ENCODE peak calls at places on chromosomes 16 and 17, in eight cellular contexts. W is renal cortical epithelial cell; X is amygdala; T is nephron progenitor cell; A is GM12878; Z is activated naive CD4-positive, alpha-beta T cell treated with anti-CD3 and anti-CD28 coated beads for 36 hours; O is hypothalamus; Q is stimulated activated CD8-positive, alpha-beta memory T cell treated with anti-CD3 and anti-CD28 coated beads, Interleukin-7, amount 100 ng/mL, for 1 hour. G is an unnamed sample.
A peak's percentile ranks its signal among the peaks of the same experiment; 100 is the strongest.

GRCh38 chr16:66458853-66459252 is 31.8 kb downstream of the BEAN1 start:
- DNase-seq in W (no peak), X (no peak), T (no peak), A (no peak), Z (no peak), O (no peak), Q (no peak), G (no peak)

GRCh38 chr16:85735946-85736345 is 14.9 kb downstream of the C16orf74 start:
- DNase-seq in W (no peak), X (no peak), T (no peak), A (no peak), Z (no peak), O (no peak), Q (no peak), G (no peak)

GRCh38 chr17:7561028-7561575 is 617 bp upstream of the SENP3 start:
- DNase-seq in W (peak; percentile 66), X (peak; percentile 72), T (peak; percentile 91), A (no peak), Z (peak; percentile 89), O (peak; percentile 71), Q (peak; percentile 73), G (peak; percentile 92)

GRCh38 chr17:68061512-68062313 is 26.2 kb downstream of the KPNA2 start:
- DNase-seq in W (no peak), X (no peak), T (no peak), A (no peak), Z (no peak), O (no peak), Q (no peak), G (no peak)

GRCh38 chr17:73052923-73053322 is 39.6 kb downstream of the SLC39A11 start:
- DNase-seq in W (peak; percentile 75), X (no peak), T (no peak), A (no peak), Z (no peak), O (no peak), Q (no peak), G (no peak)

GRCh38 chr16:7405166-7405565 is 72.5 kb downstream of the RBFOX1 start:
- DNase-seq in W (no peak), X (peak; percentile 13), T (peak; percentile 51), A (no peak), Z (no peak), O (peak; percentile 15), Q (no peak), G (no peak)

GRCh38 chr16:83992624-83993023 is 24.6 kb downstream of the NECAB2 start:
- DNase-seq in W (peak; percentile 91), X (peak; percentile 14), T (no peak), A (no peak), Z (no peak), O (no peak), Q (no peak), G (no peak)

GRCh38 chr17:39225974-39226683 is 384 bp upstream of the STAC2 start:
- DNase-seq in W (no peak), X (no peak), T (peak; percentile 99), A (no peak), Z (peak; percentile 28), O (peak; percentile 29), Q (peak; percentile 38), G (peak; percentile 63)

GRCh38 chr17:63460018-63460417 is 13.9 kb upstream of the CYB561 start:
- DNase-seq in W (no peak), X (no peak), T (no peak), A (no peak), Z (no peak), O (no peak), Q (no peak), G (no peak)

GRCh38 chr16:87203060-87203656 is 114.0 kb downstream of the C16orf95 start:
- DNase-seq in W (peak; percentile 36), X (no peak), T (peak; percentile 84), A (no peak), Z (peak; percentile 68), O (no peak), Q (peak; percentile 8), G (peak; percentile 80)

GRCh38 chr16:85843471-85844168 is 44.1 kb downstream of the COX4I1 start:
- DNase-seq in W (no peak), X (no peak), T (no peak), A (no peak), Z (no peak), O (no peak), Q (no peak), G (no peak)

GRCh38 chr16:3401719-3402397 is 843 bp downstream of the ZNF174 start:
- DNase-seq in W (no peak), X (no peak), T (peak; percentile 12), A (no peak), Z (no peak), O (no peak), Q (no peak), G (no peak)

GRCh38 chr17:40499551-40500189 is 1.8 kb downstream of the TNS4 start:
- DNase-seq in W (peak; percentile 78), X (no peak), T (peak; percentile 75), A (no peak), Z (no peak), O (peak; percentile 17), Q (no peak), G (no peak)

G was measured in GM20000.